ENCODE peak calls at places on chromosome 5, in five cellular contexts. One of them, this sample, is unnamed.

GRCh38 chr5:114089247-114089646 is 272.6 kb upstream of the KCNN2 start:
- DNase-seq in IMR-90: no peak
- DNase-seq in left ventricle myocardium inferior: no peak
- DNase-seq in Peyer's patch: no peak
- DNase-seq in stomach: no peak
- DNase-seq in this sample: no peak

GRCh38 chr5:158313739-158314464 is 455.0 kb upstream of the CLINT1 start:
- DNase-seq in IMR-90: no peak
- DNase-seq in left ventricle myocardium inferior: no peak
- DNase-seq in Peyer's patch: no peak
- DNase-seq in stomach: no peak
- DNase-seq in this sample: no peak

GRCh38 chr5:119250946-119251901 is 104.6 kb upstream of the TNFAIP8 start:
- DNase-seq in IMR-90: peak; percentile 58
- DNase-seq in left ventricle myocardium inferior: no peak
- DNase-seq in Peyer's patch: no peak
- DNase-seq in stomach: no peak
- DNase-seq in this sample: no peak

GRCh38 chr5:114362197-114362976 is 517 bp downstream of the KCNN2 start:
- DNase-seq in IMR-90: peak; percentile 38
- DNase-seq in left ventricle myocardium inferior: peak; percentile 16
- DNase-seq in Peyer's patch: no peak
- DNase-seq in stomach: no peak
- DNase-seq in this sample: no peak

GRCh38 chr5:36227046-36227445 is 14.7 kb downstream of the NADK2 start:
- DNase-seq in IMR-90: no peak
- DNase-seq in left ventricle myocardium inferior: no peak
- DNase-seq in Peyer's patch: no peak
- DNase-seq in stomach: no peak
- DNase-seq in this sample: no peak

GRCh38 chr5:157747766-157748700 is 4.5 kb downstream of the LSM11 start:
- DNase-seq in IMR-90: no peak
- DNase-seq in left ventricle myocardium inferior: no peak
- DNase-seq in Peyer's patch: no peak
- DNase-seq in stomach: no peak
- DNase-seq in this sample: no peak

GRCh38 chr5:132238901-132239500 is 11.3 kb upstream of the P4HA2 start:
- DNase-seq in IMR-90: no peak
- DNase-seq in left ventricle myocardium inferior: no peak
- DNase-seq in Peyer's patch: no peak
- DNase-seq in stomach: no peak
- DNase-seq in this sample: no peak

GRCh38 chr5:153784277-153784676 is 254.4 kb downstream of the FAM114A2 start:
- DNase-seq in IMR-90: no peak
- DNase-seq in left ventricle myocardium inferior: no peak
- DNase-seq in Peyer's patch: no peak
- DNase-seq in stomach: no peak
- DNase-seq in this sample: no peak

GRCh38 chr5:135973323-135974018 is 18.7 kb upstream of the LECT2 start:
- DNase-seq in IMR-90: peak; percentile 75
- DNase-seq in left ventricle myocardium inferior: no peak
- DNase-seq in Peyer's patch: no peak
- DNase-seq in stomach: no peak
- DNase-seq in this sample: no peak

GRCh38 chr5:112968411-112969106 is 8.0 kb upstream of the DCP2 start:
- DNase-seq in IMR-90: peak; percentile 68
- DNase-seq in left ventricle myocardium inferior: no peak
- DNase-seq in Peyer's patch: no peak
- DNase-seq in stomach: no peak
- DNase-seq in this sample: no peak

GRCh38 chr5:174166231-174167079 is 120.9 kb downstream of the NSG2 start:
- DNase-seq in IMR-90: no peak
- DNase-seq in left ventricle myocardium inferior: no peak
- DNase-seq in Peyer's patch: no peak
- DNase-seq in stomach: no peak
- DNase-seq in this sample: no peak

GRCh38 chr5:140855772-140856674 is at the start of gene PCDHA10:
- DNase-seq in IMR-90: no peak
- DNase-seq in left ventricle myocardium inferior: no peak
- DNase-seq in Peyer's patch: no peak
- DNase-seq in stomach: no peak
- DNase-seq in this sample: no peak

GRCh38 chr5:6943749-6944148 is 230.5 kb downstream of the TENT4A start:
- DNase-seq in IMR-90: no peak
- DNase-seq in left ventricle myocardium inferior: no peak
- DNase-seq in Peyer's patch: no peak
- DNase-seq in stomach: no peak
- DNase-seq in this sample: no peak

GRCh38 chr5:14243768-14244167 is 100.6 kb downstream of the TRIO start:
- DNase-seq in IMR-90: no peak
- DNase-seq in left ventricle myocardium inferior: no peak
- DNase-seq in Peyer's patch: no peak
- DNase-seq in stomach: no peak
- DNase-seq in this sample: no peak

GRCh38 chr5:140246378-140247122 is 56.4 kb downstream of the PFDN1 start:
- DNase-seq in IMR-90: peak; percentile 84
- DNase-seq in left ventricle myocardium inferior: peak; percentile 47
- DNase-seq in Peyer's patch: no peak
- DNase-seq in stomach: no peak
- DNase-seq in this sample: no peak

GRCh38 chr5:109105631-109106267 is 304.0 kb downstream of the PJA2 start:
- DNase-seq in IMR-90: peak; percentile 91
- DNase-seq in left ventricle myocardium inferior: no peak
- DNase-seq in Peyer's patch: no peak
- DNase-seq in stomach: no peak
- DNase-seq in this sample: no peak

GRCh38 chr5:14063117-14063516 is 80.0 kb upstream of the TRIO start:
- DNase-seq in IMR-90: peak; percentile 43
- DNase-seq in left ventricle myocardium inferior: no peak
- DNase-seq in Peyer's patch: no peak
- DNase-seq in stomach: no peak
- DNase-seq in this sample: no peak

DNA sequence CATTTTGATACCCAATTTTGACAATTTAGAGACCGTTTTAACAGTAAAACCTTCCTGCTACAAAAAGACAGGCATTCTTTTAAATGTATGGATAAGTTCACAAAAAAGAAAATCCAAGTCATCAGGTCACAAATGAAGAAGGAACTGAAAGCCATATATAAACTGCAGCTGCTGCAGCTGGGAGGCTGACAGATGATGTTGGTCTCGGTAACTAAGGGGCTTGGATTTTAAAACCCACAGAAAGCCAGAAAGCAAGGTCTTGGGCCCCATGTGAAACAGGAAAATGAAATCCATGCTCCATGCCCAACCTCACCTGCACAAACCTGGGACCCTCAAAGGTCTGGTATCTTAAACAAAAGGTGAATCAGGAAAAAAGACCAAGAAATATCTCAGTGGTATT is 15.7 kb upstream of the C5orf34 start:
- DNase-seq in IMR-90: no peak
- DNase-seq in left ventricle myocardium inferior: no peak
- DNase-seq in Peyer's patch: no peak
- DNase-seq in stomach: no peak
- DNase-seq in this sample: no peak
- H3K4me3 ChIP-seq in IMR-90: no peak overlapping the region
- H3K4me3 ChIP-seq in left ventricle myocardium inferior: no peak overlapping the region
- H3K4me3 ChIP-seq in Peyer's patch: no peak overlapping the region
- H3K4me3 ChIP-seq in stomach: no peak overlapping the region
- H3K4me3 ChIP-seq in this sample: no peak overlapping the region

GRCh38 chr5:57177479-57178156 is 3.8 kb downstream of the GPBP1 start:
- DNase-seq in IMR-90: no peak
- DNase-seq in left ventricle myocardium inferior: no peak
- DNase-seq in Peyer's patch: no peak
- DNase-seq in stomach: no peak
- DNase-seq in this sample: no peak
- H3K4me3 ChIP-seq in IMR-90: no peak overlapping the region
- H3K4me3 ChIP-seq in left ventricle myocardium inferior: peak overlapping the region; percentile 87
- H3K4me3 ChIP-seq in Peyer's patch: peak overlapping the region; percentile 80
- H3K4me3 ChIP-seq in stomach: peak overlapping the region; percentile 96
- H3K4me3 ChIP-seq in this sample: no peak overlapping the region

GRCh38 chr5:60797482-60798153 is 46.5 kb downstream of the ELOVL7 start:
- DNase-seq in IMR-90: no peak
- DNase-seq in left ventricle myocardium inferior: no peak
- DNase-seq in Peyer's patch: no peak
- DNase-seq in stomach: no peak
- DNase-seq in this sample: no peak
- H3K4me3 ChIP-seq in IMR-90: no peak overlapping the region
- H3K4me3 ChIP-seq in left ventricle myocardium inferior: no peak overlapping the region
- H3K4me3 ChIP-seq in Peyer's patch: no peak overlapping the region
- H3K4me3 ChIP-seq in stomach: no peak overlapping the region
- H3K4me3 ChIP-seq in this sample: no peak overlapping the region

GRCh38 chr5:172768573-172769323 is 2.2 kb downstream of the DUSP1 start:
- DNase-seq in IMR-90: peak; percentile 72
- DNase-seq in left ventricle myocardium inferior: no peak
- DNase-seq in Peyer's patch: no peak
- DNase-seq in stomach: peak; percentile 52
- DNase-seq in this sample: peak; percentile 46
- H3K4me3 ChIP-seq in IMR-90: peak overlapping the region; percentile 88
- H3K4me3 ChIP-seq in left ventricle myocardium inferior: peak overlapping the region; percentile 84
- H3K4me3 ChIP-seq in Peyer's patch: peak overlapping the region; percentile 74
- H3K4me3 ChIP-seq in stomach: peak overlapping the region; percentile 89
- H3K4me3 ChIP-seq in this sample: peak overlapping the region; percentile 70

DNA sequence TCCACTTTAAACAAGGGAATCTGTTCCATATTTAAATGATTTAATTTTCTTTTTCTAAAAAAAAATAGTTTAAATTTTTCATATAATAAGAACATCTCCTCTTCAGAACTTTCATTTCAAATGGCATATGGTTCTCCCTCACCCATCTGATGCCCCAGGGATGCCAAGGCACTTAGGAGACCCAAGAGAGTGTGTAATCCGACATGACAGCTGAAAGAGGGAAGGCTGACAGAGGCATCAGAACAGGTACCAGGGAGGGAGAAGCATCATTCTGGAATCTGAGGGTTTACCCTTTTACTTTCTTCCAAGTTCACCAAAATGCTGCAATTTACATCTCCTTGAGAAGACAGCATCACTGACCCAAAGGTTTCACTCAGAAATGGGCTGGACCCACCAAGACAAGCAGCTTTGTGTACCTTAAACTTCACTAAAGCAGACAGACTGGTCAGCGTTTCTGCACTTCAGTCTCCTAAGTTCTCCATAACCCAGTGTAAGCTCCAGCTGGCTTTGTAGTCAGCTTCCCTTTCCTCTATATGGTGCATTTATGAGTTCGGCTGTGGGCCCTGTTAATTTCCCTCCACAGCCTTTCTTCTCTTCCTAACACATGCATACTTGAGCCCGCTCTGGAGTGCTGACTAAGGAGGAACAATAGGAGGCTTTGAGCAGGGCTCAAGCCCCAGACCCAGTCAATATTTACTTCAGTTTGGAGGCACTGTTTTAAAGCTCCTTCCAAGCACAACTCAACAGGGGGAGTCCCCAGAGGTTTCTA is 17.7 kb downstream of the EFNA5 start:
- DNase-seq in IMR-90: no peak
- DNase-seq in left ventricle myocardium inferior: no peak
- DNase-seq in Peyer's patch: no peak
- DNase-seq in stomach: peak; percentile 27
- DNase-seq in this sample: no peak
- H3K4me3 ChIP-seq in IMR-90: no peak overlapping the region
- H3K4me3 ChIP-seq in left ventricle myocardium inferior: no peak overlapping the region
- H3K4me3 ChIP-seq in Peyer's patch: no peak overlapping the region
- H3K4me3 ChIP-seq in stomach: no peak overlapping the region
- H3K4me3 ChIP-seq in this sample: no peak overlapping the region

GRCh38 chr5:58259685-58260152 is 200.2 kb downstream of the PLK2 start:
- DNase-seq in IMR-90: peak; percentile 98
- DNase-seq in left ventricle myocardium inferior: no peak
- DNase-seq in Peyer's patch: no peak
- DNase-seq in stomach: no peak
- DNase-seq in this sample: no peak
- H3K4me3 ChIP-seq in IMR-90: peak overlapping the region; percentile 0
- H3K4me3 ChIP-seq in left ventricle myocardium inferior: no peak overlapping the region
- H3K4me3 ChIP-seq in Peyer's patch: no peak overlapping the region
- H3K4me3 ChIP-seq in stomach: no peak overlapping the region
- H3K4me3 ChIP-seq in this sample: no peak overlapping the region

GRCh38 chr5:180207593-180207992 is 1.4 kb downstream of the RASGEF1C start:
- DNase-seq in IMR-90: no peak
- DNase-seq in left ventricle myocardium inferior: no peak
- DNase-seq in Peyer's patch: no peak
- DNase-seq in stomach: no peak
- DNase-seq in this sample: no peak

GRCh38 chr5:180210961-180211760 is 2.1 kb upstream of the RASGEF1C start:
- DNase-seq in IMR-90: no peak
- DNase-seq in left ventricle myocardium inferior: no peak
- DNase-seq in Peyer's patch: no peak
- DNase-seq in stomach: no peak
- DNase-seq in this sample: no peak

GRCh38 chr5:180208038-180208434 is 975 bp downstream of the RASGEF1C start:
- DNase-seq in IMR-90: no peak
- DNase-seq in left ventricle myocardium inferior: no peak
- DNase-seq in Peyer's patch: no peak
- DNase-seq in stomach: no peak
- DNase-seq in this sample: no peak

GRCh38 chr5:180208435-180209081 is 453 bp downstream of the RASGEF1C start:
- DNase-seq in IMR-90: no peak
- DNase-seq in left ventricle myocardium inferior: no peak
- DNase-seq in Peyer's patch: no peak
- DNase-seq in stomach: no peak
- DNase-seq in this sample: no peak

GRCh38 chr5:180209137-180209581 is at the start of gene RASGEF1C:
- DNase-seq in IMR-90: peak; percentile 47
- DNase-seq in left ventricle myocardium inferior: peak; percentile 59
- DNase-seq in Peyer's patch: no peak
- DNase-seq in stomach: peak; percentile 71
- DNase-seq in this sample: peak; percentile 60
- H3K4me3 ChIP-seq in IMR-90: peak within 1 kb of the TSS; percentile 41
- H3K4me3 ChIP-seq in left ventricle myocardium inferior: peak within 1 kb of the TSS; percentile 59
- H3K4me3 ChIP-seq in Peyer's patch: peak within 1 kb of the TSS; percentile 18
- H3K4me3 ChIP-seq in stomach: peak within 1 kb of the TSS; percentile 37
- H3K4me3 ChIP-seq in this sample: no peak within 1 kb of the TSS

DNA sequence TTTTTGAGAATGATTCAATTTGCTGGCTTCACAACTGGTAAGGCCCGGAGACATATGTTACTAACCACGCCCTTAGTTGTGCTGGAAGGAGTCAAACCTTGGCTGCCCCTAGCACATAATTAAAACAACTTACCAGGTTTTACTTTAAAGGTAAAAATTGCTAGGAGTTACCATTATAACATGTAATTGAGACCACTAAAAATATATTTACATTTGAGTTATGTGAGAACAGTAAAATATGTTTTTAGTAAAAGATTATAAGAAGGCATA is 435.6 kb upstream of the CDH9 start:
- DNase-seq in IMR-90: no peak
- DNase-seq in left ventricle myocardium inferior: no peak
- DNase-seq in Peyer's patch: no peak
- DNase-seq in stomach: no peak
- DNase-seq in this sample: no peak
- H3K4me3 ChIP-seq in IMR-90: peak overlapping the region; percentile 30
- H3K4me3 ChIP-seq in left ventricle myocardium inferior: peak overlapping the region; percentile 46
- H3K4me3 ChIP-seq in Peyer's patch: no peak overlapping the region
- H3K4me3 ChIP-seq in stomach: no peak overlapping the region
- H3K4me3 ChIP-seq in this sample: no peak overlapping the region

This sample was measured in small intestine.